ENCODE peak calls at places on chromosomes 1 and 21, in seven cellular contexts. R is IMR-90, O is neuronal stem cell, F is mesendoderm, K is H1, A is H9, D is trophoblast cell. B is an unnamed sample.

GRCh38 chr1:224430511-224431113 is 4.0 kb downstream of the WDR26 start:
- DNase-seq in R (peak; percentile 76), O (no peak), F (peak; percentile 43), K (no peak), A (no peak), D (peak; percentile 14), B (peak; percentile 74)

GRCh38 chr1:193584840-193585239 is 398.4 kb upstream of the B3GALT2 start:
- DNase-seq in R (no peak), O (no peak), F (no peak), K (no peak), A (no peak), D (no peak), B (no peak)

GRCh38 chr1:246302251-246302625 is 204.8 kb downstream of the SMYD3 start:
- DNase-seq in R (peak; percentile 30), O (no peak), F (no peak), K (no peak), A (no peak), D (peak; percentile 33), B (no peak)

GRCh38 chr1:101216623-101217022 is 20.2 kb upstream of the S1PR1 start:
- DNase-seq in R (no peak), O (no peak), F (peak; percentile 78), K (no peak), A (no peak), D (peak; percentile 93), B (no peak)

GRCh38 chr21:9837946-9838801 is 683.2 kb upstream of the TPTE start:
- DNase-seq in R (no peak), O (no peak), F (no peak), K (no peak), A (no peak), D (no peak), B (no peak)

GRCh38 chr1:178941261-178941689 is 70.4 kb upstream of the ANGPTL1 start:
- DNase-seq in R (no peak), O (no peak), F (no peak), K (peak; percentile 40), A (no peak), D (peak; percentile 67), B (no peak)

GRCh38 chr1:201145132-201145531 is 9.1 kb downstream of the TMEM9 start:
- DNase-seq in R (no peak), O (no peak), F (no peak), K (no peak), A (no peak), D (no peak), B (no peak)

GRCh38 chr1:63775418-63776127 is 1.8 kb downstream of the ROR1 start:
- DNase-seq in R (peak; percentile 17), O (no peak), F (peak; percentile 70), K (no peak), A (no peak), D (no peak), B (no peak)

GRCh38 chr21:42601656-42602055 is 51.8 kb upstream of the PDE9A start:
- DNase-seq in R (no peak), O (no peak), F (no peak), K (no peak), A (no peak), D (no peak), B (no peak)

GRCh38 chr1:171188388-171189266 is 3.5 kb downstream of the FMO2 start:
- DNase-seq in R (peak; percentile 65), O (peak; percentile 9), F (peak; percentile 75), K (peak; percentile 63), A (peak; percentile 58), D (peak; percentile 83), B (peak; percentile 51)

GRCh38 chr1:59481915-59482505 is 185.1 kb downstream of the FGGY start:
- DNase-seq in R (peak; percentile 75), O (no peak), F (no peak), K (no peak), A (no peak), D (no peak), B (peak; percentile 55)

GRCh38 chr1:113978863-113979702 is at the start of gene OLFML3:
- DNase-seq in R (peak; percentile 95), O (peak; percentile 86), F (peak; percentile 97), K (peak; percentile 85), A (peak; percentile 90), D (peak; percentile 86), B (peak; percentile 99)

GRCh38 chr1:8663915-8664331 is 153.5 kb downstream of the RERE start:
- DNase-seq in R (peak; percentile 56), O (no peak), F (no peak), K (no peak), A (no peak), D (no peak), B (peak; percentile 83)

GRCh38 chr1:107318932-107319331 is 178.1 kb downstream of the NTNG1 start:
- DNase-seq in R (no peak), O (no peak), F (peak; percentile 30), K (no peak), A (peak; percentile 38), D (no peak), B (no peak)

GRCh38 chr1:12770620-12771019 is 2.9 kb upstream of the PRAMEF12 start:
- DNase-seq in R (no peak), O (no peak), F (no peak), K (no peak), A (no peak), D (no peak), B (no peak)

GRCh38 chr21:44836666-44837471 is 19.0 kb upstream of the SUMO3 start:
- DNase-seq in R (no peak), O (no peak), F (peak; percentile 40), K (no peak), A (no peak), D (peak; percentile 45), B (peak; percentile 67)

GRCh38 chr1:229221106-229222019 is 49.5 kb upstream of the RAB4A start:
- DNase-seq in R (peak; percentile 36), O (no peak), F (no peak), K (peak; percentile 34), A (no peak), D (peak; percentile 34), B (peak; percentile 92)

GRCh38 chr1:177686929-177687328 is 282.9 kb downstream of the SEC16B start:
- DNase-seq in R (no peak), O (no peak), F (no peak), K (no peak), A (no peak), D (no peak), B (no peak)

DNA sequence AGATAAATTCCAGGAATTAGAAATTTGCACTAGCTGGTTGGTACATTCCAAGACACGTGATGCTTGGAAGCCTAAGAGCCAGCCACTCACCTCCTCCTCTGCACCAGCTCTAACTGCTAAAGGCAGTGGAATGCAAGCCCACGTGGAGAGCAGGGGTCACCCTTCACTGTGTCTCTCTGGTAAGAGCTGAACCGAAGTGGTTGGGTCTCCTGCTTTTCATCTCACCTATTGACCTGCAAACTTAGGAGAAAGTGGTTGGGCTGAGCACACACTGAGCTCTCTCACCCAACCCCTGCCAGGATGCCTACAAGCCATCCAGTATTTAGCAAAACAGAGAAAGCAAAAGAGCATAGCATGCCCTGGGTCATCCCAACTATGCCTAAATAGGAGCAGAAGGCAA is 19.3 kb downstream of the HAO2 start:
- DNase-seq in R (no peak), O (no peak), F (peak; percentile 41), K (no peak), A (peak; percentile 35), D (no peak), B (no peak)
- H3K27me3 ChIP-seq in R (no peaks in the 10 kb centered on the region), O (no peaks in the 10 kb centered on the region), F (no peaks in the 10 kb centered on the region), K (no peaks in the 10 kb centered on the region), A (no peaks in the 10 kb centered on the region), D (no peaks in the 10 kb centered on the region), B (peaks cover 18% of the 10 kb centered on the region)

DNA sequence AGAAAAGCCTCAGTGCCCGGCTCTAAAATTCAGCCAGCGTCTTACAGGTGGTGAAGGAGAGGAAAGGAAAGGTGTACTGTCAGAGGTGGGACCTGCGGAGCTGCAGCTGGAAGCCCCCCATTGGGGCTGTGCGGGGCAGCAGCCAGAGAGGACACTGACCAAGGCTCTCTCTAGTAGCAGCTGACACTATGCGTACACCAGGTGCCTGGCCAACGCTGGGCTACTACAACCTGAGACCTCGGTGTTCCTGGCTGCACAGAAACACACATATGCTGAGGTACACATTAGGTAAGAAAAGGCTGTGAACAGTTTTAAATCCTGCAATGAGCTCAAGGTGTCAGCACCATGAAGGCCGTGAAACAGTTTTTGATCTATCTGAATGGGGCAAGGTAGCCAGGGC is 55.5 kb upstream of the EDN2 start:
- DNase-seq in R (no peak), O (no peak), F (no peak), K (no peak), A (no peak), D (no peak), B (no peak)
- H3K23ac ChIP-seq in R (no peak overlapping the region), O (no peak overlapping the region), F (no peak overlapping the region), K (no peak overlapping the region), A (no peak overlapping the region), D (no peak overlapping the region), B (no peak overlapping the region)

GRCh38 chr21:36697473-36698159 is 1.3 kb upstream of the SIM2 start:
- DNase-seq in R (no peak), O (no peak), F (peak; percentile 80), K (peak; percentile 78), A (peak; percentile 76), D (no peak), B (no peak)

GRCh38 chr21:36700295-36700960 is 1.5 kb downstream of the SIM2 start:
- DNase-seq in R (no peak), O (no peak), F (peak; percentile 23), K (peak; percentile 57), A (no peak), D (no peak), B (no peak)

GRCh38 chr21:36699546-36700294 is 805 bp downstream of the SIM2 start:
- DNase-seq in R (no peak), O (no peak), F (peak; percentile 28), K (peak; percentile 79), A (no peak), D (peak; percentile 22), B (no peak)

GRCh38 chr21:36698160-36699025 is 522 bp upstream of the SIM2 start:
- DNase-seq in R (peak; percentile 15), O (peak; percentile 40), F (peak; percentile 53), K (peak; percentile 81), A (peak; percentile 70), D (peak; percentile 21), B (no peak)

GRCh38 chr21:36699026-36699545 is at the start of gene SIM2:
- DNase-seq in R (peak; percentile 52), O (peak; percentile 54), F (peak; percentile 63), K (no peak), A (peak; percentile 58), D (peak; percentile 46), B (no peak)
- H3K9ac ChIP-seq in R (peak within 1 kb of the TSS; percentile 60), O (peak within 1 kb of the TSS; percentile 79), F (peak within 1 kb of the TSS; percentile 45), K (no peak within 1 kb of the TSS), A (no peak within 1 kb of the TSS), D (no peak within 1 kb of the TSS), B (peak within 1 kb of the TSS; percentile 26)

DNA sequence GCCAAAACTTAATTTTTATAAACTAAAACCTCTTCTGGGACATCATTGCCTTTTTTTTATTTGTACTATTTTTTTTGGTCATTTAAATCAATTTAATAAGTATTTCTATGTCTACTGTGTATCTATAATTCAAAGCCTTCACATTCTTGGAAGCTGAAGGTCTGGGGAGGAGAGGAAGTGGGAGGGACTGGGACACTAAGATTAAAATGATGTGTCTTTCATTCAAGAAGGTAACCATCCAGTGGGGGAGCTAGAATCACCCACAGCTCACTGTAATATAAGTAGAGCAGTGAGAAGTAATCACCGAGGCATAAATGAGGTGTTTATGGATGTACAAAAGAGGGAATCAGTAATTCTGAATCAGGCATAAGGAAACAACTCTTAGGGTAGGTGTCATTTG is 52.9 kb downstream of the PTGER3 start:
- DNase-seq in R (no peak), O (no peak), F (no peak), K (no peak), A (no peak), D (no peak), B (no peak)
- H3K27me3 ChIP-seq in R (no peaks in the 10 kb centered on the region), O (no peaks in the 10 kb centered on the region), F (no peaks in the 10 kb centered on the region), K (no peaks in the 10 kb centered on the region), A (no peaks in the 10 kb centered on the region), D (no peaks in the 10 kb centered on the region), B (no peaks in the 10 kb centered on the region)